ENCODE peak calls at places on chromosomes 5 and 9, in ten cellular contexts. E is mucosa of descending colon; S is brain microvascular endothelial cell; W is CD8-positive, alpha-beta T cell; C is GM12865; I is lower lobe of right lung; G is right atrium auricular region; Y is astrocyte of the cerebellum; Q is cardiac fibroblast; O is upper lobe of right lung. H is an unnamed sample.

GRCh38 chr9:136309101-136309801 is 5.4 kb upstream of the CCDC187 start:
- DNase-seq in E (no peak), S (no peak), W (no peak), C (peak), I (no peak), G (no peak), Y (no peak), Q (no peak), O (no peak), H (no peak)

GRCh38 chr5:141258464-141258863 is 13.3 kb downstream of the PCDHB15 start:
- DNase-seq in E (no peak), S (no peak), W (no peak), C (no peak), I (no peak), G (no peak), Y (no peak), Q (no peak), O (no peak), H (no peak)

GRCh38 chr9:88992556-88992955 is 1.3 kb downstream of the S1PR3 start:
- DNase-seq in E (no peak), S (no peak), W (no peak), C (no peak), I (no peak), G (peak), Y (no peak), Q (peak), O (no peak), H (no peak)

GRCh38 chr5:91049112-91049511 is 334.0 kb downstream of the ARRDC3 start:
- DNase-seq in E (no peak), S (no peak), W (no peak), C (no peak), I (no peak), G (no peak), Y (no peak), Q (no peak), O (no peak), H (no peak)

GRCh38 chr5:76953551-76954382 is 922 bp downstream of the CRHBP start:
- DNase-seq in E (no peak), S (no peak), W (no peak), C (no peak), I (no peak), G (no peak), Y (no peak), Q (peak), O (no peak), H (peak)

GRCh38 chr5:136132087-136132486 is 558 bp upstream of the SMAD5 start:
- DNase-seq in E (peak), S (no peak), W (no peak), C (peak), I (no peak), G (no peak), Y (no peak), Q (no peak), O (no peak), H (no peak)

GRCh38 chr9:3972687-3973086 is 327.2 kb downstream of the GLIS3 start:
- DNase-seq in E (no peak), S (no peak), W (no peak), C (no peak), I (no peak), G (no peak), Y (no peak), Q (no peak), O (no peak), H (no peak)

GRCh38 chr9:18606281-18606680 is 132.3 kb downstream of the ADAMTSL1 start:
- DNase-seq in E (no peak), S (no peak), W (no peak), C (no peak), I (no peak), G (no peak), Y (no peak), Q (peak), O (no peak), H (peak)

GRCh38 chr9:31137850-31138160 is 1246.6 kb upstream of the ACO1 start:
- DNase-seq in E (no peak), S (no peak), W (no peak), C (no peak), I (no peak), G (no peak), Y (no peak), Q (no peak), O (no peak), H (no peak)

GRCh38 chr5:39624268-39624886 is 199.6 kb upstream of the DAB2 start:
- DNase-seq in E (peak), S (peak), W (no peak), C (no peak), I (no peak), G (no peak), Y (no peak), Q (peak), O (no peak), H (peak)

GRCh38 chr5:125026900-125027731 is 280.7 kb upstream of the ZNF608 start:
- DNase-seq in E (peak), S (no peak), W (no peak), C (no peak), I (no peak), G (no peak), Y (peak), Q (peak), O (no peak), H (peak)

GRCh38 chr9:129569506-129570449 is 51.1 kb downstream of the C9orf50 start:
- DNase-seq in E (peak), S (no peak), W (no peak), C (peak), I (no peak), G (no peak), Y (no peak), Q (peak), O (no peak), H (peak)

GRCh38 chr5:55925181-55925580 is 69.6 kb downstream of the IL6ST start:
- DNase-seq in E (no peak), S (no peak), W (no peak), C (no peak), I (no peak), G (no peak), Y (no peak), Q (no peak), O (no peak), H (no peak)

GRCh38 chr5:24621809-24622208 is 23.0 kb downstream of the CDH10 start:
- DNase-seq in E (peak), S (no peak), W (no peak), C (no peak), I (no peak), G (peak), Y (no peak), Q (peak), O (no peak), H (peak)

GRCh38 chr9:132651259-132651658 is 18.5 kb downstream of the DDX31 start:
- DNase-seq in E (peak), S (peak), W (no peak), C (peak), I (no peak), G (no peak), Y (peak), Q (peak), O (no peak), H (peak)

GRCh38 chr5:16701134-16702094 is 84.6 kb upstream of the RETREG1 start:
- DNase-seq in E (no peak), S (no peak), W (no peak), C (no peak), I (no peak), G (no peak), Y (no peak), Q (no peak), O (no peak), H (no peak)

GRCh38 chr5:158468444-158468843 is 609.5 kb upstream of the CLINT1 start:
- DNase-seq in E (no peak), S (no peak), W (no peak), C (no peak), I (no peak), G (no peak), Y (no peak), Q (no peak), O (no peak), H (no peak)

GRCh38 chr5:6302684-6303083 is 75.7 kb downstream of the MED10 start:
- DNase-seq in E (no peak), S (no peak), W (no peak), C (no peak), I (no peak), G (no peak), Y (no peak), Q (peak), O (no peak), H (no peak)

GRCh38 chr5:125992050-125992449 is 431.2 kb upstream of the GRAMD2B start:
- DNase-seq in E (no peak), S (no peak), W (no peak), C (no peak), I (no peak), G (no peak), Y (no peak), Q (no peak), O (no peak), H (no peak)

GRCh38 chr5:162956570-162956969 is 480.8 kb upstream of the CCNG1 start:
- DNase-seq in E (no peak), S (no peak), W (no peak), C (no peak), I (no peak), G (no peak), Y (no peak), Q (no peak), O (no peak), H (no peak)

GRCh38 chr5:34598177-34598794 is 57.8 kb upstream of the RAI14 start:
- DNase-seq in E (peak), S (peak), W (no peak), C (no peak), I (no peak), G (no peak), Y (peak), Q (peak), O (no peak), H (peak)

GRCh38 chr9:123176230-123176629 is 92.2 kb downstream of the STRBP start:
- DNase-seq in E (no peak), S (no peak), W (no peak), C (no peak), I (no peak), G (no peak), Y (no peak), Q (peak), O (no peak), H (peak)

GRCh38 chr9:71806916-71807315 is 38.6 kb upstream of the CEMIP2 start:
- DNase-seq in E (peak), S (peak), W (peak), C (peak), I (peak), G (no peak), Y (peak), Q (peak), O (peak), H (peak)

GRCh38 chr5:137365126-137365865 is 133.8 kb downstream of the SPOCK1 start:
- DNase-seq in E (no peak), S (no peak), W (no peak), C (no peak), I (no peak), G (no peak), Y (no peak), Q (peak), O (no peak), H (no peak)

GRCh38 chr9:128987800-128988199 is 40.3 kb downstream of the NUP188 start:
- DNase-seq in E (no peak), S (peak), W (no peak), C (no peak), I (no peak), G (no peak), Y (peak), Q (peak), O (no peak), H (peak)

GRCh38 chr5:165057156-165057555 is 1551.7 kb downstream of the MAT2B start:
- DNase-seq in E (no peak), S (no peak), W (no peak), C (no peak), I (no peak), G (no peak), Y (no peak), Q (no peak), O (no peak), H (no peak)

GRCh38 chr5:1958211-1959010 is 75.7 kb upstream of the IRX4 start:
- DNase-seq in E (no peak), S (no peak), W (no peak), C (no peak), I (no peak), G (no peak), Y (no peak), Q (no peak), O (no peak), H (no peak)

DNA sequence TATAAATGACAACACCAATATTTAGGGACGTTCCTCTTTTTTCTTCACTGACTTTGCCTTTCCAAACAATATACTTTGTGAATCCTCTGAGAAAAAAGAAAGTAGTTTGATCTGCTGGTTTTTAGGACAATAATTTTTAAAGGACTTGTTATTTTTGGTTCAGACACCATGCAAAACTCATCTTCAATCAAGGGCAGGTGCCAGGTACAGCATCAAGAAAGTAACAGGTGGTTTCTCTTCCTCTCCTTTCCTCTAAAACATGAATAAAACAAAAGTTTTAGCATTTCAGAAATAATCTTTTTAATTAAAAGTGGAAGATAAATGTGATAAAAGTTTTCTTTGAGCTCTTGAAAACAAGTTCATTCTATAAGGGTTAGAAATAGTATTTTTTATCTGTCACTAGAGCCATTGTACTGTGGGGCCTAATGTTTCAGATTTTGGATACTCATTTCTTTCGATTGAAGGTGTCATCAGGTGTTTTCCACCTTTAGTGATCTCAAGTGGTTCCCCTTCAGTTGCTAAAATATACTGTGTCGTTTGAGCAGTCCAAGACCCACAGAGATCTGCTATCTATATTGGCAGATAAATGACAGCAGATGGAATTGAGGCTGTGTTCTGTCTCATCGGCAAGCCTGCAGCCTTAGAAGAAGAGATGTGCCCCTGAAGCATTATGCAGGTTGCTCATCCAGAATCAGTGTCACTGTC is 499.8 kb downstream of the PDE4D start:
- DNase-seq in E (no peak), S (no peak), W (no peak), C (peak), I (no peak), G (no peak), Y (no peak), Q (no peak), O (no peak), H (no peak)
- H3K4me3 ChIP-seq in E (no peak), S (no peak), W (no peak), C (no peak), I (no peak), G (no peak), Y (no peak), Q (no peak), O (no peak), H (no peak)

DNA sequence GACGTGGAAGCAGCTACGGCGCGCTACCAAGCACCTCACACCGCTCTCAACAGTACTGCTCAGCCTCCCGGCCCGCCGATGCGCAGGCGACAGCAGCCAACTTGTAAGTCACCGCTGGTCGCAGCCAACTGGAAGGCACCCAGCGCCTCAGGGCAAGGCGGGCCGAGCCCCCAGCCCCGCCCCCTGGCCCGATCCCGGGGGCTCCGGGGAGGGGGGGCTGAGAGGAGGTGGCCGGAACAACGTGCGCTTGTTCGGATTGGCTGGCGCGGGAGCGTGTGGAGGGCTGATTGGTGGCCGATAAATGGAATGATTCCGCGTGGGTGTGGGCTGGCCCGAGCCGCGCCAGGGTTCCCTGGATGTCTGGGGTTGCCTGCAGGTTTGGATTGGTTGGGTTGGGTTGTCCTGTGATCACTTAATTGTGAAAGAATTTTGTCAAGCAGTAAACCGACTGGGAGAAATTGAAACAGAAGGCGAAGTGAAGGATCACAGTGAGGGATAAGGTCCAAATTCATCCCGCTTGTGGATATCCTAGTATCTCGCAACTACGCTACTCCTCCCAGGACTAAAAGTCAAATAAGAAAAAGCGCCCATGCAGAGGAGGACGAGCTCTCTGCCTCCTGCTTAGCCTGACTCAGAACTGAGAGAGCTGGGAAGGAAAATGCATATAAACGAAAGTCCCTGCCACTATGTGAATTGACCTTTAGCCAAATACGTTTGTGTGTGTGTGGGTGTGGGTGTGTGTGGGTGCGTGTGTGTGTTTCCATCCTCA is at the start of gene STARD4:
- DNase-seq in E (peak), S (peak), W (peak), C (peak), I (peak), G (peak), Y (peak), Q (peak), O (peak), H (peak)
- TF ChIP-seq CTCF in E (no peak), S (no peak), W (no peak), C (no peak), I (no peak), G (no peak), Y (no peak), Q (no peak), O (no peak), H (no peak)

DNA sequence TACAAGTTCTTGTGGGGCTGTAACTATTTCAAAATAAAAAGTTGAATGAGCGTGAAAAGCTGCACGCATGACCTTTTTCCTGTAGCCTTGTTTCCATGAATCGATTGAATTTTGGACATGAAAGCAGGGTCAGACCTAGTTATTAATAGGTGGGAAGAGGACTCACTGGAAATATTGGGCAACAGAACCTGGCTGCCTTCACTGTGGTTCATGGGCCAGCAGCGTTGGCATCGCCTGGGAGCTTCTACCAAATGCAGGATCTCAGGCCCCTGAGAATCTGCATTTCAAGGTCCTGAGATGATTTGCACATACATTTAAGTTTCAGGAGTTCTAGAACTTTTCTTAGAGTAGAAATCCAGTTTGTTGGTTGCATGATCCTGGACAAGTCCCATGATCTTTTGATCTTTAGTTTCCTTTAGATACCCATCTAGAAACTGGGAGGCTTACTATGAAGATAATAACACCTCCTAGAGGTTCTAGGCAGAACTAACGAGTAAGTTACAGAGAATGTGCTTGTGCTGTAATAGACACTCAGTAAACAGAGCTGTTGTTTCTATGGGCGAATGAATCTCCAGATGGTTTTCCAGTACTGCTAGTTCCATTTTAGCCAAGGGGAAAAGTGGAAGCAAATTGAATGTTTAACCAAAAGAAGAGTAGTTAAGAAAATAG is 12.4 kb downstream of the ANKRD33B start:
- DNase-seq in E (no peak), S (no peak), W (no peak), C (no peak), I (no peak), G (peak), Y (no peak), Q (no peak), O (no peak), H (no peak)
- H3K4me3 ChIP-seq in E (no peak), S (no peak), W (no peak), C (peak), I (no peak), G (no peak), Y (no peak), Q (no peak), O (no peak), H (no peak)

GRCh38 chr5:104594850-104595249 is 1032.3 kb upstream of the NUDT12 start:
- DNase-seq in E (no peak), S (no peak), W (no peak), C (no peak), I (no peak), G (no peak), Y (no peak), Q (no peak), O (no peak), H (no peak)

DNA sequence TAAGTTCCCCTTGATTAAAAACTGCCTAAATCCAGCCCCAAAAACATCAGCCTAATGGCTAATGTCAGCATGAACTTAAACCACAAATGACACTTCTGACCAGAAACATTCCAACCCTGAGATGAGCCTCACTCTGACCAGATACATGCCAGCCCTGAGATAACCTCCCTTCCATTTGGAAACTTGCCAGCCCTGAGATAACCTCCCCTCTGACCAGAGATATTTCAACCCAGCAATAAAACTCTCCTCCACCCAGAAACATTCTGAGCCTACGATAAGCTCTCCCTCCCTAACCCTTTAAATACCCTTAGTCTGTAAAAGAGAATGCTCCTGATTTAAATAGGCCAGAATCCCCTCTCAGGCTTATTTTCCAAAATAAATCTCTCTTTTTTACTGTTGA is 1035.7 kb upstream of the NUDT12 start:
- DNase-seq in E (peak), S (no peak), W (no peak), C (no peak), I (no peak), G (no peak), Y (no peak), Q (no peak), O (no peak), H (no peak)
- TF ChIP-seq CTCF in E (no peak), S (no peak), W (no peak), C (no peak), I (no peak), G (no peak), Y (no peak), Q (no peak), O (no peak), H (no peak)

GRCh38 chr9:127903557-127904475 is 4.4 kb upstream of the ST6GALNAC6 start:
- DNase-seq in E (peak), S (no peak), W (peak), C (peak), I (peak), G (peak), Y (no peak), Q (no peak), O (peak), H (no peak)
- H3K4me3 ChIP-seq in E (no peak), S (no peak), W (peak), C (peak), I (peak), G (no peak), Y (no peak), Q (no peak), O (peak), H (no peak)

H was measured in astrocyte of the spinal cord.